ENCODE peak calls at places on chromosome 7, in four cellular contexts. G is BJ, J is endodermal cell, D is EH. T is an unnamed sample.

GRCh38 chr7:90892213-90892612 is 296.1 kb downstream of the CDK14 start:
- DNase-seq in G (no peak), J (no peak), D (no peak), T (no peak)

GRCh38 chr7:95772771-95773581 is 622 bp downstream of the DYNC1I1 start:
- DNase-seq in G (no peak), J (peak; percentile 73), D (no peak), T (no peak)

GRCh38 chr7:41910916-41911315 is 208.0 kb upstream of the INHBA start:
- DNase-seq in G (no peak), J (no peak), D (no peak), T (no peak)

GRCh38 chr7:14321947-14322346 is 332.5 kb upstream of the ETV1 start:
- DNase-seq in G (no peak), J (no peak), D (no peak), T (no peak)

GRCh38 chr7:25316366-25316765 is 88.1 kb upstream of the NPVF start:
- DNase-seq in G (no peak), J (no peak), D (no peak), T (no peak)

GRCh38 chr7:84372155-84372621 is 177.6 kb upstream of the SEMA3A start:
- DNase-seq in G (peak; percentile 86), J (no peak), D (peak; percentile 93), T (no peak)

GRCh38 chr7:42233939-42234338 is 3.1 kb downstream of the GLI3 start:
- DNase-seq in G (no peak), J (no peak), D (peak; percentile 56), T (no peak)

GRCh38 chr7:134954197-134955082 is 31.9 kb upstream of the AGBL3 start:
- DNase-seq in G (no peak), J (no peak), D (no peak), T (peak; percentile 61)

GRCh38 chr7:101162551-101163280 is 2.7 kb downstream of the VGF start:
- DNase-seq in G (no peak), J (peak; percentile 90), D (peak; percentile 68), T (peak; percentile 54)

GRCh38 chr7:26499316-26499897 is 207.7 kb downstream of the SNX10 start:
- DNase-seq in G (no peak), J (no peak), D (no peak), T (no peak)

GRCh38 chr7:2281556-2281955 is 32.7 kb downstream of the SNX8 start:
- DNase-seq in G (no peak), J (no peak), D (peak; percentile 32), T (no peak)

GRCh38 chr7:142669074-142669654 is 80.1 kb upstream of the PRSS1 start:
- DNase-seq in G (no peak), J (no peak), D (peak; percentile 25), T (peak; percentile 62)

GRCh38 chr7:94449151-94449725 is 54.5 kb downstream of the COL1A2 start:
- DNase-seq in G (no peak), J (no peak), D (peak; percentile 54), T (peak; percentile 70)

GRCh38 chr7:36911788-36912187 is 187.5 kb upstream of the AOAH start:
- DNase-seq in G (no peak), J (no peak), D (no peak), T (no peak)

GRCh38 chr7:26061340-26062239 is 90.4 kb upstream of the NFE2L3 start:
- DNase-seq in G (no peak), J (peak; percentile 93), D (peak; percentile 41), T (peak; percentile 62)

GRCh38 chr7:150955519-150956394 is 22.4 kb downstream of the KCNH2 start:
- DNase-seq in G (no peak), J (peak; percentile 78), D (peak; percentile 11), T (no peak)

GRCh38 chr7:70647801-70648491 is 484.0 kb upstream of the GALNT17 start:
- DNase-seq in G (no peak), J (no peak), D (peak; percentile 72), T (no peak)

T was measured in Kasumi-1.